ENCODE peak calls at places on chromosomes 16 and 17, in five cellular contexts. G, F, L, A and N are unnamed samples.

GRCh38 chr16:85402910-85403692 is 210.0 kb upstream of the GSE1 start:
- DNase-seq in G (peak; percentile 86), F (peak; percentile 83), L (no peak), A (no peak), N (peak; percentile 71)

GRCh38 chr17:77836557-77837041 is 121.9 kb upstream of the TNRC6C start:
- DNase-seq in G (no peak), F (peak; percentile 87), L (peak; percentile 65), A (no peak), N (no peak)

GRCh38 chr17:30573603-30574175 is 96.5 kb downstream of the GOSR1 start:
- DNase-seq in G (no peak), F (no peak), L (no peak), A (no peak), N (no peak)

GRCh38 chr17:75693500-75694481 is 26.7 kb downstream of the SAP30BP start:
- DNase-seq in G (no peak), F (peak; percentile 94), L (peak; percentile 76), A (peak; percentile 71), N (peak; percentile 78)

GRCh38 chr17:45311762-45312476 is 4.9 kb downstream of the MAP3K14 start:
- DNase-seq in G (peak; percentile 74), F (peak; percentile 77), L (peak; percentile 82), A (no peak), N (no peak)

GRCh38 chr16:11907160-11907970 is 8.4 kb downstream of the GSPT1 start:
- DNase-seq in G (no peak), F (no peak), L (no peak), A (no peak), N (no peak)

GRCh38 chr17:71849783-71850768 is 270.7 kb upstream of the SOX9 start:
- DNase-seq in G (no peak), F (peak; percentile 24), L (no peak), A (no peak), N (no peak)

GRCh38 chr16:68022278-68022727 is 729 bp downstream of the DDX28 start:
- DNase-seq in G (no peak), F (no peak), L (no peak), A (no peak), N (no peak)

GRCh38 chr16:67249762-67250327 is 1.1 kb downstream of the SLC9A5 start:
- DNase-seq in G (no peak), F (peak; percentile 31), L (no peak), A (no peak), N (no peak)

GRCh38 chr17:29595943-29596774 is 3.2 kb downstream of the ANKRD13B start:
- DNase-seq in G (no peak), F (no peak), L (no peak), A (no peak), N (no peak)

GRCh38 chr17:81915331-81915730 is 2.6 kb downstream of the SIRT7 start:
- DNase-seq in G (no peak), F (no peak), L (no peak), A (no peak), N (no peak)

GRCh38 chr16:68644715-68645493 is at the start of gene CDH3:
- DNase-seq in G (no peak), F (peak; percentile 48), L (peak; percentile 67), A (peak; percentile 78), N (no peak)

GRCh38 chr17:74493381-74493833 is 27.0 kb downstream of the CD300A start:
- DNase-seq in G (peak; percentile 72), F (peak; percentile 40), L (peak; percentile 73), A (peak; percentile 87), N (peak; percentile 38)

GRCh38 chr17:9912146-9913099 is 7.4 kb upstream of the RCVRN start:
- DNase-seq in G (no peak), F (no peak), L (no peak), A (no peak), N (no peak)

GRCh38 chr17:78206298-78206697 is 7.8 kb upstream of the BIRC5 start:
- DNase-seq in G (no peak), F (no peak), L (no peak), A (no peak), N (no peak)

GRCh38 chr17:41988418-41988817 is 21.8 kb downstream of the CNP start:
- DNase-seq in G (no peak), F (no peak), L (no peak), A (no peak), N (no peak)

GRCh38 chr17:52071712-52072111 is 86.8 kb downstream of the CA10 start:
- DNase-seq in G (no peak), F (no peak), L (no peak), A (no peak), N (no peak)

GRCh38 chr16:822909-823297 is 22.4 kb upstream of the GNG13 start:
- DNase-seq in G (no peak), F (no peak), L (no peak), A (no peak), N (no peak)

GRCh38 chr17:49970498-49970897 is 1.5 kb downstream of the DLX4 start:
- DNase-seq in G (no peak), F (no peak), L (no peak), A (no peak), N (no peak)

GRCh38 chr17:2158011-2158410 is 103.1 kb downstream of the HIC1 start:
- DNase-seq in G (no peak), F (peak; percentile 81), L (no peak), A (no peak), N (no peak)

GRCh38 chr16:24499193-24499814 is 40.1 kb upstream of the RBBP6 start:
- DNase-seq in G (peak; percentile 21), F (no peak), L (peak; percentile 37), A (peak; percentile 79), N (peak; percentile 13)

GRCh38 chr17:73119631-73120030 is 27.1 kb upstream of the SLC39A11 start:
- DNase-seq in G (no peak), F (peak; percentile 44), L (no peak), A (no peak), N (no peak)

GRCh38 chr17:38421224-38421841 is 6.9 kb upstream of the ARHGAP23 start:
- DNase-seq in G (peak; percentile 51), F (peak; percentile 81), L (no peak), A (peak; percentile 52), N (peak; percentile 29)

GRCh38 chr16:29825145-29826044 is 5.1 kb downstream of the MVP start:
- DNase-seq in G (no peak), F (peak; percentile 91), L (no peak), A (peak; percentile 41), N (peak; percentile 65)
- H3K4me2 ChIP-seq in G (no peak overlapping the region), F (peak overlapping the region; percentile 98), L (peak overlapping the region; percentile 78), A (no peak overlapping the region), N (peak overlapping the region; percentile 40)

DNA sequence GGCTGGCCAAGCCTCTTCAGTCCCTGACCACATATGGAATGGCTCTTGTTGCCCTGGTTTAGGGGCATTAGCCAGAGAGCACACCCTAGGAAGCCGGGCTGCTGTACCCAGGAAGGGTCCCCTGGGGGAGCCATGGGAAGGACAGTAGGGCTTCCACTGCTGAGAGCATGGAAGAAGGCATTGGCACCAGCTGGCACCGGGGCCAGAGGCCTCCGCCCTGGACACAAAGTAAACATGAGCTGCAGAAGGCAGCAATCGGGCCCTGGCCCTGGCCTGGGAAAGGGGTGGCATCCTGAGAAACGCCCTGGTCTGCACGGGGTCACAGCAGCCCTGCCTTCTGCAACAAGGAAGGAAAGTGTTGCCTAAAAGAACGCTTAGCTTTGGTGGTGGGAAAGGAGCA is 49.4 kb downstream of the VAC14 start:
- DNase-seq in G (no peak), F (no peak), L (no peak), A (no peak), N (no peak)
- H3K4me1 ChIP-seq in G (no peaks in the 10 kb centered on the region), F (peaks cover 57% of the 10 kb centered on the region), L (peaks cover 31% of the 10 kb centered on the region), A (peaks cover 12% of the 10 kb centered on the region), N (peaks cover 22% of the 10 kb centered on the region)

DNA sequence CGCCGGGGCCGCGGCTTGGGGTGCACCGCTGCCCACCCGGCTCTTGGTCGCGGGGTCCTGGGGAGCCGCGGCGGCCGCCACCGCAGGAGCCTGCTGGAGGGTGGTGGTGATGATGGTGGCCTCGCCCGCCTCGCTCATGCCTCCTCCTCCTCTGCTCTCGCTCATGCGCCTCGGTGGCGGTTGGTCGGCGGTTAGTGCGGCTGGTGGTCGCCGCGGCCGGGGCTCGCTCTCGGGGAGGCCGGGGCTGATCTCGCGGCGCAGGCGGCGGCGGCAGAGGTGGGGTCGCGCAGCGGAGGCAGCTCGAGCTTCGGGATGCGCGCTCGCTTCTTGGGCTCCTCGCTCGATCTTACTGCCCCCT is 41.6 kb downstream of the AHSP start:
- DNase-seq in G (no peak), F (no peak), L (no peak), A (peak; percentile 34), N (no peak)
- TF ChIP-seq EZH2 in G (no peak), F (no peak), L (no peak), A (peak; percentile 64), N (no peak)

GRCh38 chr17:6679241-6679640 is 27.7 kb downstream of the C17orf100 start:
- DNase-seq in G (no peak), F (no peak), L (no peak), A (no peak), N (no peak)
- H3K4me2 ChIP-seq in G (no peak overlapping the region), F (no peak overlapping the region), L (no peak overlapping the region), A (no peak overlapping the region), N (no peak overlapping the region)

DNA sequence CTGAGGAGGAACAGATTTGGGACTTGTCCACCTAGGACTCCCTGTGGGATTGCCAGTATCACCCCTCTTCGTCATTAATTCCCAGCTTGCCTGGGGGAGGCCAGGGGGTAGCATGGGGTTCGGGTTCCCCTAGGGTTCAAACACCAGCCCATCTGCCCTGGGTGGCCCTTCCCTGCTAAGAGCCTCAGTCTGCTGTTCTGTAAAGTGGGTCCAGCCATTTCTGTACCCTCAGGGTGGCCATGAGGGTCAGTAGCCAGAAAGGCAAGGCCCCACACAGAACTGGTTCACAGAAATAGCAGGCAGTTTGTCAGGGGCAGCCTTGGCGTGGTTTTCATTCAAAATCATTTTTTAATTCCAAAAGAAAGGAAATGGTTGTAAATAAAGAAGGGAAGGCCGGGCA is 62.9 kb downstream of the RAI1 start:
- DNase-seq in G (no peak), F (no peak), L (no peak), A (no peak), N (no peak)
- H3K4me1 ChIP-seq in G (no peaks in the 10 kb centered on the region), F (peaks cover 39% of the 10 kb centered on the region), L (peaks cover 33% of the 10 kb centered on the region), A (peaks cover 28% of the 10 kb centered on the region), N (peaks cover 24% of the 10 kb centered on the region)

GRCh38 chr17:7041607-7042506 is 2.0 kb downstream of the SLC16A11 start:
- DNase-seq in G (no peak), F (no peak), L (no peak), A (peak; percentile 45), N (no peak)

GRCh38 chr17:7043544-7044268 is at the start of gene SLC16A11:
- DNase-seq in G (no peak), F (no peak), L (no peak), A (peak; percentile 58), N (peak; percentile 42)

GRCh38 chr17:7042507-7043194 is 1.2 kb downstream of the SLC16A11 start:
- DNase-seq in G (no peak), F (no peak), L (no peak), A (peak; percentile 41), N (no peak)

GRCh38 chr17:7045492-7046126 is 1.7 kb upstream of the SLC16A11 start:
- DNase-seq in G (peak; percentile 39), F (peak; percentile 71), L (peak; percentile 67), A (peak; percentile 76), N (peak; percentile 89)

DNA sequence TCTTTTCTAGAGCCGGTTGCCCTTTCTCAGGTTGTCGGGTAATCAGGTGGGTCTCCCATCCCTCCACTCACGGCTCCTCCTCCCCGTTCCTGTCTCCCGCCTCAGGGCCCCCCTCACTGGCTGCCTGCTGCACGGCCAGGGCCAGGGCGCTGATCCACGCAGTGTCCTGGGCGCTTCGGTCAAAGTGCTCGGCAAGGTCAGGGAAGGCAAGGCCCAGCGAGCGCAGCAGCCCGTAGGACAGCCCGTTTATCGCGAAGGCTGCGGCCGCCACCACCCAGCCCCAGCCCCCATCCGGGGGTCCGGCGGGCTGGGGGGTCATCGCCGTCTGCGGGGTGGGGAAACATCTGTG is 723 bp downstream of the SLC16A11 start:
- DNase-seq in G (no peak), F (no peak), L (no peak), A (peak; percentile 26), N (no peak)
- TF ChIP-seq EZH2 in G (no peak), F (no peak), L (no peak), A (peak; percentile 64), N (no peak)

GRCh38 chr16:89519881-89520280 is 11.7 kb downstream of the SPG7 start:
- DNase-seq in G (no peak), F (no peak), L (no peak), A (no peak), N (no peak)
- H3K4me2 ChIP-seq in G (no peak overlapping the region), F (no peak overlapping the region), L (no peak overlapping the region), A (no peak overlapping the region), N (no peak overlapping the region)